ENCODE peak calls at places on chromosomes 11 and 22, in seven cellular contexts. One of them, this sample, is unnamed.

GRCh38 chr11:113730887-113731726 is 25.0 kb upstream of the TMPRSS5 start:
- DNase-seq in HEK293T: peak; percentile 49
- DNase-seq in T-cell: no peak
- DNase-seq in stimulated activated CD4-positive, alpha-beta T cell treated with anti-CD3 and anti-CD28 coated beads, Interleukin-1b, Interleukin-23, amount 100 ng/mL, for 1 hour: no peak
- DNase-seq in NCI-H1092 treated with DMSO at 0.1 percent for 48 hours: peak; percentile 74
- DNase-seq in A549: peak; percentile 49
- DNase-seq in colonic mucosa: peak; percentile 35
- DNase-seq in this sample: no peak

GRCh38 chr11:115054541-115055538 is 376.5 kb downstream of the NXPE2 start:
- DNase-seq in HEK293T: no peak
- DNase-seq in T-cell: no peak
- DNase-seq in stimulated activated CD4-positive, alpha-beta T cell treated with anti-CD3 and anti-CD28 coated beads, Interleukin-1b, Interleukin-23, amount 100 ng/mL, for 1 hour: no peak
- DNase-seq in NCI-H1092 treated with DMSO at 0.1 percent for 48 hours: peak; percentile 21
- DNase-seq in A549: no peak
- DNase-seq in colonic mucosa: no peak
- DNase-seq in this sample: no peak

GRCh38 chr22:24230911-24231656 is 13.8 kb downstream of the GGT5 start:
- DNase-seq in HEK293T: peak; percentile 75
- DNase-seq in T-cell: peak; percentile 66
- DNase-seq in stimulated activated CD4-positive, alpha-beta T cell treated with anti-CD3 and anti-CD28 coated beads, Interleukin-1b, Interleukin-23, amount 100 ng/mL, for 1 hour: peak; percentile 18
- DNase-seq in NCI-H1092 treated with DMSO at 0.1 percent for 48 hours: peak; percentile 14
- DNase-seq in A549: no peak
- DNase-seq in colonic mucosa: peak; percentile 60
- DNase-seq in this sample: peak; percentile 50

GRCh38 chr11:75450826-75451783 is 18.1 kb upstream of the KLHL35 start:
- DNase-seq in HEK293T: peak; percentile 57
- DNase-seq in T-cell: peak; percentile 36
- DNase-seq in stimulated activated CD4-positive, alpha-beta T cell treated with anti-CD3 and anti-CD28 coated beads, Interleukin-1b, Interleukin-23, amount 100 ng/mL, for 1 hour: no peak
- DNase-seq in NCI-H1092 treated with DMSO at 0.1 percent for 48 hours: no peak
- DNase-seq in A549: no peak
- DNase-seq in colonic mucosa: no peak
- DNase-seq in this sample: no peak

GRCh38 chr11:84243629-84244263 is 957.6 kb upstream of the CCDC90B start:
- DNase-seq in HEK293T: no peak
- DNase-seq in T-cell: no peak
- DNase-seq in stimulated activated CD4-positive, alpha-beta T cell treated with anti-CD3 and anti-CD28 coated beads, Interleukin-1b, Interleukin-23, amount 100 ng/mL, for 1 hour: no peak
- DNase-seq in NCI-H1092 treated with DMSO at 0.1 percent for 48 hours: no peak
- DNase-seq in A549: no peak
- DNase-seq in colonic mucosa: no peak
- DNase-seq in this sample: no peak

GRCh38 chr11:13596601-13597000 is 71.9 kb upstream of the FAR1 start:
- DNase-seq in HEK293T: no peak
- DNase-seq in T-cell: no peak
- DNase-seq in stimulated activated CD4-positive, alpha-beta T cell treated with anti-CD3 and anti-CD28 coated beads, Interleukin-1b, Interleukin-23, amount 100 ng/mL, for 1 hour: no peak
- DNase-seq in NCI-H1092 treated with DMSO at 0.1 percent for 48 hours: no peak
- DNase-seq in A549: no peak
- DNase-seq in colonic mucosa: no peak
- DNase-seq in this sample: no peak

GRCh38 chr11:38791346-38791961 is 2193.4 kb upstream of the RAG2 start:
- DNase-seq in HEK293T: peak; percentile 25
- DNase-seq in T-cell: no peak
- DNase-seq in stimulated activated CD4-positive, alpha-beta T cell treated with anti-CD3 and anti-CD28 coated beads, Interleukin-1b, Interleukin-23, amount 100 ng/mL, for 1 hour: no peak
- DNase-seq in NCI-H1092 treated with DMSO at 0.1 percent for 48 hours: peak; percentile 57
- DNase-seq in A549: peak; percentile 62
- DNase-seq in colonic mucosa: peak; percentile 42
- DNase-seq in this sample: no peak

GRCh38 chr11:76560219-76560618 is 110.3 kb downstream of the LRRC32 start:
- DNase-seq in HEK293T: no peak
- DNase-seq in T-cell: no peak
- DNase-seq in stimulated activated CD4-positive, alpha-beta T cell treated with anti-CD3 and anti-CD28 coated beads, Interleukin-1b, Interleukin-23, amount 100 ng/mL, for 1 hour: no peak
- DNase-seq in NCI-H1092 treated with DMSO at 0.1 percent for 48 hours: no peak
- DNase-seq in A549: no peak
- DNase-seq in colonic mucosa: no peak
- DNase-seq in this sample: no peak